ENCODE peak calls at places on chromosomes 16 and 17, in four cellular contexts. I is heart left ventricle, K is adrenal gland, Y is colonic mucosa. H is an unnamed sample.

GRCh38 chr17:5587431-5588032 is 3.2 kb upstream of the NLRP1 start:
- DNase-seq in I (no peak), K (peak), Y (peak), H (no peak)

GRCh38 chr17:2906907-2907306 is 110.7 kb downstream of the RAP1GAP2 start:
- DNase-seq in I (no peak), K (no peak), Y (no peak), H (no peak)

GRCh38 chr17:82328994-82329507 is 4.5 kb downstream of the SECTM1 start:
- DNase-seq in I (no peak), K (no peak), Y (no peak), H (no peak)

GRCh38 chr16:28494141-28494851 is at the start of gene APOBR:
- DNase-seq in I (peak), K (no peak), Y (peak), H (no peak)

GRCh38 chr16:27408012-27408601 is 6.1 kb downstream of the IL21R start:
- DNase-seq in I (no peak), K (no peak), Y (no peak), H (no peak)

GRCh38 chr17:82772026-82772425 is 20.2 kb downstream of the TBCD start:
- DNase-seq in I (no peak), K (no peak), Y (peak), H (peak)

GRCh38 chr17:1638171-1638583 is 7.4 kb downstream of the SCARF1 start:
- DNase-seq in I (no peak), K (no peak), Y (no peak), H (no peak)

GRCh38 chr17:48671697-48672171 is 45.6 kb upstream of the HOXB9 start:
- DNase-seq in I (peak), K (peak), Y (peak), H (peak)

GRCh38 chr17:62760059-62760887 is 47.8 kb downstream of the MARCHF10 start:
- DNase-seq in I (no peak), K (no peak), Y (no peak), H (no peak)

GRCh38 chr17:29089601-29090044 is 46.7 kb downstream of the PIPOX start:
- DNase-seq in I (no peak), K (no peak), Y (no peak), H (peak)

GRCh38 chr16:15757630-15758251 is 99.1 kb downstream of the MYH11 start:
- DNase-seq in I (no peak), K (no peak), Y (no peak), H (peak)

GRCh38 chr16:86919073-86919472 is 340.7 kb downstream of the FOXL1 start:
- DNase-seq in I (no peak), K (no peak), Y (no peak), H (no peak)

GRCh38 chr17:18005496-18005895 is 32.8 kb downstream of the DRC3 start:
- DNase-seq in I (no peak), K (no peak), Y (no peak), H (peak)

GRCh38 chr16:89922477-89922883 is 662 bp upstream of the TUBB3 start:
- DNase-seq in I (peak), K (peak), Y (peak), H (peak)

GRCh38 chr17:34135841-34136240 is 119.2 kb upstream of the CCL2 start:
- DNase-seq in I (no peak), K (no peak), Y (no peak), H (no peak)

GRCh38 chr17:29583324-29584248 is 5.9 kb downstream of the GIT1 start:
- DNase-seq in I (peak), K (peak), Y (no peak), H (peak)

GRCh38 chr16:54175169-54175551 is 111.4 kb downstream of the IRX3 start:
- DNase-seq in I (no peak), K (no peak), Y (no peak), H (no peak)

GRCh38 chr17:71099003-71099710 is 929.8 kb downstream of the KCNJ2 start:
- DNase-seq in I (no peak), K (no peak), Y (no peak), H (no peak)

GRCh38 chr16:78489072-78489471 is 389.6 kb downstream of the WWOX start:
- DNase-seq in I (no peak), K (no peak), Y (no peak), H (no peak)

GRCh38 chr17:55518549-55518948 is 7.3 kb upstream of the SMIM36 start:
- DNase-seq in I (no peak), K (no peak), Y (no peak), H (no peak)

GRCh38 chr17:6592193-6592592 is 35.8 kb upstream of the PITPNM3 start:
- DNase-seq in I (no peak), K (no peak), Y (no peak), H (no peak)

GRCh38 chr17:15083225-15083624 is 181.9 kb downstream of the PMP22 start:
- DNase-seq in I (peak), K (no peak), Y (no peak), H (no peak)

DNA sequence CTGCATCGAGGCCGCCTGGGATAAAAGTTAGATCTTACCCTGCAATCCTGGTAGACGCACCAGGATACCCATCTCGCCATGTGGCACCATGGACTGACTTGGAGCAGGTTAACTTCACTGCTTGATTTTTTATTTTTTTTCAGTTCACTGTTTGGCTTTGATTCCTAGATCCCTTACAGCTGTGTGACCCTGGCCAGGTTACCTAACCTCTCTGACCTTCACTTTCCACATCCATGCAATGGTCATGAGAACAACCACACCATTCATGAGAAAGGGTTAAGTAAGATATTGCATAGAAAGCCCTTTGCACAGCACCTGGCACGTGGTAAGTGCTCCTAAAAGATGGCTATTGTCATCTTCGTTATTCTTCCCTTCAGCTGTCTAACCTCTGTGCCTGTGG is 230.5 kb downstream of the SOX9 start:
- DNase-seq in I (no peak), K (no peak), Y (no peak), H (no peak)
- H3K27ac ChIP-seq in I (no peak), K (no peak), Y (no peak), H (no peak)

GRCh38 chr17:9973689-9974459 is 68.8 kb upstream of the RCVRN start:
- DNase-seq in I (peak), K (no peak), Y (no peak), H (no peak)

GRCh38 chr17:9976283-9977009 is 71.4 kb upstream of the RCVRN start:
- DNase-seq in I (no peak), K (no peak), Y (no peak), H (no peak)

GRCh38 chr17:9977175-9977574 is 72.1 kb upstream of the RCVRN start:
- DNase-seq in I (no peak), K (no peak), Y (no peak), H (no peak)

GRCh38 chr17:9971991-9972390 is 66.9 kb upstream of the RCVRN start:
- DNase-seq in I (peak), K (no peak), Y (peak), H (peak)

DNA sequence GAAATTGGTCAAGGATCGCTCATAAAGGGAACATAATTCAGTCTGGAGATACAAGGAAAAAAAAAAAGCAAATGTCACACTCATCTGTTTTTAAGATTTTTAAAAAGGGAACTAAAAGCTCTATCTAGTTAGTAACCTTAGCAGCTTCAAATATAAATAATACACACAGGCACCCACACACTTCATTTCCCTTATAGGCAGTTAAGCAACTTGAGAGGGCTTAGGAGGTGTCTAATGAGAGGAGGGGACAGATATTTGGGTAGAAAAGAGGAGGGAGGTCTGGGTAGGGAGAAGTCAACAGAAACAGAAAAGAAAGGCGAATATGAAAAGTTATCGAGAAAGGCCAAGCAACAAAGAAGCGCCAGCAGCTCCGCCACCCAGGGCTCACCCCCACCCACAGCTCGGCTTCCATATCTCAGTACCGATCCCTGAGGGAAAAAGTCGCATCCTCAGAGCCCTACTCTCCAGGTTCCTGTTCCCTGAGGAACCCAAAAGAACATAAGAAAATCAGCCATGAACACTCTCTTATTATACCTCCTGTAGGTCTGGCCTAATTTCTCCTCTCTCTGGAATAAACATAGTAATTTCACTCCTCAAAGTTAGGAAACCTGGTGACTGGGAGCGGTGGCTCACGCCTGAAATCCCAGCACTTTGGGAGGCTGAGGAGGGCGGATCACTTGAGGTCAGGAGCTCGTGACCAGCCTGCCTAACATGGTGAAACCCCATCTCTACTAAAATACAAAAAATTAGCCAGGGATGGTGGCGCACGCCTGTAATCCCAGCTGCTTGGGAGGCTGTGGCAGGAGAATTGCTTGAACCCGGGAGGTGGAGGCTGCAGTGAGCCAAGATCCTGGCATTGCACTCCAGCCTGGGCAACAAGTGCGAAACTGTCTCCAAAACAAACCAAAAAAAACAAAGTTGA is 69.7 kb upstream of the RCVRN start:
- DNase-seq in I (no peak), K (no peak), Y (no peak), H (no peak)
- H3K4me3 ChIP-seq in I (no peak), K (no peak), Y (no peak), H (no peak)

DNA sequence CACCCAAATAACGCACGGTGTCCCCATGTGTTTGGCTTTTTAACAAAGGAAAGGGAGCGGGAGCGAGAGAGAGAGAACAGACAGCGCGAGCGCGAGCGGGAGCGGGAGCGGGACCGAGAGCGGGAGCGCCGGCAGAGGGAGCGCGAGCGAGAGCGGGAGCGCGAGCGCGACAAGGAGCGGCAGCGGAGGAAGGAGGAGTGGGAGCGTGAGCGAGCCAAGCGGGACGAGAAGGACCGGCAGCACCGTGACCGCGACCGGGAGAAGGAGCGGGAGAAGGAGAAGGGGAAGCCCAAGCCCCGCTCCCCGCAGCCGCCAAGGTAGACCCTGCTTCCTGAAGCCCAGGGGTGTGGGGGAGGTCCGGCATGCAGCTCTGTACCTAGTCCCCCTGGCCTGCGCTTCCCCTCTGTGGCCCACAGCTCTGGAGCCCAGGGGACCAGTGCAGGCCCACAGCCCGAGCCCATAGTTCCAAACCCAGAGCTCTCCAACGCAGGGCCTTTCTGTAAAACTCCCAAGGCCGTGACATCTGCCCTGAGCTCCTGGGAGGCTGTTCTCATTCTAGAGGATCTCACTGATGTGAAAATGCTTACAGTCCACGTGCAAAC is 27.1 kb upstream of the IL17C start:
- DNase-seq in I (no peak), K (no peak), Y (no peak), H (no peak)
- TF ChIP-seq CTCF in I (no peak), K (no peak), Y (no peak), H (no peak)

GRCh38 chr16:12456355-12456754 is 347.3 kb downstream of the CPPED1 start:
- DNase-seq in I (no peak), K (no peak), Y (no peak), H (no peak)

GRCh38 chr16:12459401-12459791 is 344.3 kb downstream of the CPPED1 start:
- DNase-seq in I (peak), K (peak), Y (peak), H (peak)

GRCh38 chr16:12459993-12460392 is 343.7 kb downstream of the CPPED1 start:
- DNase-seq in I (no peak), K (no peak), Y (no peak), H (no peak)

GRCh38 chr16:12458591-12459400 is 344.9 kb downstream of the CPPED1 start:
- DNase-seq in I (peak), K (no peak), Y (no peak), H (peak)

GRCh38 chr16:12458051-12458450 is 345.6 kb downstream of the CPPED1 start:
- DNase-seq in I (no peak), K (no peak), Y (no peak), H (no peak)
- H3K27ac ChIP-seq in I (no peak), K (no peak), Y (no peak), H (no peak)

GRCh38 chr17:40496170-40496569 is 5.3 kb downstream of the TNS4 start:
- DNase-seq in I (peak), K (no peak), Y (no peak), H (no peak)

GRCh38 chr17:40493697-40494096 is 7.7 kb downstream of the TNS4 start:
- DNase-seq in I (peak), K (no peak), Y (no peak), H (peak)

GRCh38 chr17:40496634-40497420 is 4.6 kb downstream of the TNS4 start:
- DNase-seq in I (peak), K (no peak), Y (no peak), H (no peak)

GRCh38 chr17:40497704-40498103 is 3.7 kb downstream of the TNS4 start:
- DNase-seq in I (peak), K (no peak), Y (no peak), H (no peak)

DNA sequence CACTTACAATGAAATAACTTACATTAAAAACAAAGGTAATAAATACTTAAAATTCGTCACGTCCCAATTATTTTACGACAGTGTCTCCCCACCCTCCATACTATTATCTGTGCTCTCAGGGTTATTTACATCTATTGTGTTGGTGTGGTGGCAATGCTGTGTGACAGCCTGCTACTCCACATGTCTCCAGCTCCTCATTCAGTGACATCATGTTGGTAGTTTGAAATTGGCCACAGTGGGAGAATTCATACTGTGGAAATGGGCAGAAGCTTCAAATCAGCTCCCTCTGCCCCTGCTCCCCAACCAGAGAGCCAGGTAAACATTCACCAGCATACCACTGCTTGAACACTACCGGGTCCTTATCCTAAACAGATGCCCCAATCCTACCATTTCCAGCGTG is 6.3 kb downstream of the TNS4 start:
- DNase-seq in I (no peak), K (no peak), Y (no peak), H (no peak)
- H3K4me3 ChIP-seq in I (no peak), K (no peak), Y (no peak), H (no peak)

DNA sequence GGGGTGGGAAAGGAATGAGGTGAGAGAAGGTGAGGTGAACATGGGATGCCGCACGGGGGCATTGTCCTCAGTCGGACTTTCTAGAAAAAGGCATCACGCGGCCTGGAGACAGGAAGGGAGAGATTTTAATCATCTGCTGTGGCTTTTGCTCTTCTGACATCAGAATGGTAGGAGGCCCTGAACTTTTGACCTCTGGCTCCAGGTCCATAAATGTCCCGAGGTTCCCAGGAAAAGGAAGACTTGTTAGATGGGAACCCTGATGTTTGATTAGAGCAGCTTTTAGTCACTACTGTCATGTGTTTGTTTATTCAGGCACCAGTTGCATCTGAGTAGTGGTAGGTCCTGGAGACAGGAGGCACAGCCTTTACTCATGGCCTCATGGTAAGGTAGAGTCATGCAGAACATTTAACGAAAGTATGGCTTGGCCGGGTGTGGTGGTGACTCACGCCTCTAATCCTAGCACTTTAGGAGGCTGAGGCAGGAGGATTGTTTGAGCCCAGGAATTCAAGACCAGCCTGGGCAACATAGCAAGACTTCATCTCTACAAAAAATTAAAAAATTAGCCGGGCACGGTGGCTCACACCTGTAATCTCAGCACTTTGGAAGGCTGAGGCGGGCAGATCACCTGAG is 203.1 kb downstream of the MSI2 start:
- DNase-seq in I (no peak), K (no peak), Y (no peak), H (no peak)
- TF ChIP-seq CTCF in I (no peak), K (no peak), Y (no peak), H (no peak)

DNA sequence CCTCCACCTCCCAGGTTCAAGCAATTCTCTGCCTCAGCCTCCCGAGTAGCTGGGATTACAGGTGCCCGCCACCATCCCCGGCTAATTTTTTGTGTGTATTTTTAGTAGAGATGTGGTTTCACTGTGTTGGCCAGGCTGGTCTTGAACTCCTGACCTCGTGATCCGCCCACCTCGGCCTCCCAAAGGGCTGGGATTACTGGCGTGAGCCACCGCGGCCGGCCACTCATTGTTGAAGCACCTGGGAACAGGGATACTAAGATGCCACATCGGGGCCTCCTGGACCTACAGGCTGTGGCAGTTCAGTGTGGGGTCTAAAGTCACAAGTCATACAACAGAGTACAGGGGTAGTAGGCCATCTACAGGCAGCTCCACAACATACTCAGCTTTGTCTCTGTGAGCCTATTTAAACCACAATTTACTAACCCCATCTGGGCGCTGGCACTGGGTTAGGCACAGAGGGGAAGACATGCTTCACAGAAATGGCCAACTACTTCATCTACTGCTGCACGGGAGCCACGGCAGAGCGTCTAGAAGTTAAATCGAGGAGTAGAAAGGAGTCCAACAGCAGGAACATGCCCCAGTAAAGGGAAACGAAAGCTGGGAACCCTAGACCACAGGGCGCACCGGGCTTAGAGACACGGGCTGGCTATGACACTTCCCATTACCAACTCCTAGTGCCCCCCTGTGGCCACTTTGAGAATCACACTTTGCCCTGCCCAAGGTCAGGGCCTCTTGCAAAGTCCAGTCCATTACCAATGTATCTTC is 4.3 kb downstream of the VAMP2 start:
- DNase-seq in I (peak), K (peak), Y (peak), H (peak)
- H3K27ac ChIP-seq in I (peak), K (peak), Y (peak), H (peak)

DNA sequence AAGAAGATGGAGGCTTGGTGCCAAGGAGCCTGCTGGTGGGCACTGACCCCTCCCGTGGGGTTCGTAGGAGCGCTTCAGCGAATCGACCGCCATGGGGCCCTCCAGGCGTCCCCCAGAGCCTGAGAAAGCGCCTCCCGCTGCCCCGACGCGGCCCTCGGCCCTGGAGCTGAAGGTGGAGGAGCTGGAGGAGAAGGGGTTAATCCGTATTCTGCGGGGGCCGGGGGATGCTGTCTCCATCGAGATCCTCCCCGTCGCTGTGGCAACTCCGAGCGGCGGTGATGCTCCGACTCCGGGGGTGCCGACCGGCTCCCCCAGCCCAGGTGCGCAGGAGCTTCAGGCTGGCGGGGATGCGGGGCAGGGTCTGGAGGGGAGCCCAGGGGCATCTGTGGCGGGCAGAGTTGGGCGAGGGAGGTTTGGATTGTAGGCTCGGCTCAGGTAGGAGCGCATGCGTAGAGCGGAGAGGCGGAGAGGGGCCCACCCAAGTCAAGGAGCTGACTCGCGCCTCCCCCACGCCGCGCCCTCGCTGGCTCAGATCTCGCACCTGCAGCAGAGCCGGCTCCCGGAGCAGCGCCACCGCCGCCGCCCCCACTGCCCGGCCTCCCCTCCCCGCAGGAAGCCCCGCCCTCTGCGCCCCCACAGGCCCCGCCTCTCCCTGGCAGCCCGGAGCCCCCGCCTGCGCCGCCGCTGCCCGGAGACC is 19.8 kb downstream of the FMNL1 start:
- DNase-seq in I (no peak), K (no peak), Y (peak), H (no peak)
- H3K4me3 ChIP-seq in I (peak), K (no peak), Y (peak), H (no peak)

H was measured in psoas muscle.